ENCODE peak calls at places on chromosomes 12 and 14, in four cellular contexts. W, Z, G and R are unnamed samples.

GRCh38 chr14:99437706-99438105 is 43.0 kb downstream of the SETD3 start:
- DNase-seq in W (no peak), Z (no peak), G (no peak), R (no peak)

GRCh38 chr12:12267801-12268200 is 957 bp upstream of the LRP6 start:
- DNase-seq in W (peak), Z (no peak), G (peak), R (no peak)

GRCh38 chr12:124837958-124838803 is 25.5 kb downstream of the SCARB1 start:
- DNase-seq in W (no peak), Z (no peak), G (no peak), R (no peak)

GRCh38 chr14:40447032-40447431 is 1014.8 kb upstream of the FBXO33 start:
- DNase-seq in W (no peak), Z (no peak), G (no peak), R (no peak)

GRCh38 chr14:88352299-88353097 is 29.4 kb upstream of the KCNK10 start:
- DNase-seq in W (no peak), Z (no peak), G (no peak), R (no peak)

GRCh38 chr12:78392918-78393317 is 471.7 kb upstream of the SYT1 start:
- DNase-seq in W (no peak), Z (no peak), G (no peak), R (no peak)

GRCh38 chr12:15996254-15996653 is 85.1 kb downstream of the DERA start:
- DNase-seq in W (no peak), Z (no peak), G (no peak), R (no peak)

GRCh38 chr12:12964255-12964654 is 12.3 kb upstream of the GPRC5D start:
- DNase-seq in W (no peak), Z (no peak), G (no peak), R (no peak)

GRCh38 chr12:101108130-101108529 is 101.9 kb downstream of the SLC5A8 start:
- DNase-seq in W (no peak), Z (no peak), G (no peak), R (no peak)

GRCh38 chr12:118237908-118238307 is 102.0 kb downstream of the PEBP1 start:
- DNase-seq in W (no peak), Z (no peak), G (no peak), R (no peak)

GRCh38 chr12:20483776-20484175 is 115.4 kb downstream of the PDE3A start:
- DNase-seq in W (no peak), Z (no peak), G (no peak), R (no peak)

GRCh38 chr12:120119395-120119973 is 2.9 kb upstream of the RAB35 start:
- DNase-seq in W (no peak), Z (peak), G (no peak), R (peak)

GRCh38 chr14:68226523-68226922 is 406.9 kb downstream of the RAD51B start:
- DNase-seq in W (no peak), Z (no peak), G (no peak), R (no peak)

GRCh38 chr12:3959799-3960560 is 86.8 kb upstream of the PARP11 start:
- DNase-seq in W (no peak), Z (no peak), G (no peak), R (no peak)

GRCh38 chr14:80535171-80535570 is 323.9 kb upstream of the DIO2 start:
- DNase-seq in W (no peak), Z (no peak), G (no peak), R (no peak)